ENCODE peak calls at places on chromosomes 3 and 15, in seven cellular contexts. S is HS-5, G is A549, M is iPS-NIHi11, D is Daoy, B is ascending aorta, A is cardiac fibroblast. U is an unnamed sample.
A peak's percentile ranks its signal among the peaks of the same experiment; 100 is the strongest.

GRCh38 chr3:17730318-17730967 is 12.0 kb downstream of the TBC1D5 start:
- DNase-seq in S (no peak), G (no peak), M (peak; percentile 32), D (peak; percentile 90), B (no peak), A (peak; percentile 68), U (no peak)

GRCh38 chr3:184306573-184306972 is 7.5 kb downstream of the PSMD2 start:
- DNase-seq in S (no peak), G (no peak), M (no peak), D (no peak), B (no peak), A (no peak), U (no peak)

GRCh38 chr3:195075199-195075940 is 195.6 kb downstream of the XXYLT1 start:
- DNase-seq in S (no peak), G (no peak), M (no peak), D (no peak), B (no peak), A (no peak), U (no peak)

GRCh38 chr3:179108091-179108490 is 36.5 kb upstream of the ZMAT3 start:
- DNase-seq in S (peak; percentile 65), G (no peak), M (no peak), D (peak; percentile 29), B (no peak), A (peak; percentile 83), U (no peak)

GRCh38 chr3:150926328-150926727 is 21.1 kb upstream of the MINDY4B start:
- DNase-seq in S (no peak), G (no peak), M (no peak), D (no peak), B (no peak), A (no peak), U (no peak)

GRCh38 chr3:177946965-177947364 is 589.3 kb upstream of the KCNMB2 start:
- DNase-seq in S (no peak), G (no peak), M (no peak), D (no peak), B (no peak), A (peak; percentile 65), U (no peak)

GRCh38 chr15:58870451-58870850 is 63.0 kb downstream of the SLTM start:
- DNase-seq in S (peak; percentile 20), G (no peak), M (no peak), D (no peak), B (no peak), A (peak; percentile 75), U (no peak)

GRCh38 chr3:179179979-179180758 is 32.0 kb downstream of the PIK3CA start:
- DNase-seq in S (no peak), G (no peak), M (no peak), D (peak; percentile 14), B (no peak), A (peak; percentile 85), U (no peak)

GRCh38 chr3:48507256-48508061 is 3.5 kb upstream of the SHISA5 start:
- DNase-seq in S (no peak), G (peak; percentile 76), M (peak; percentile 90), D (peak; percentile 88), B (peak; percentile 81), A (peak; percentile 54), U (peak; percentile 18)

GRCh38 chr3:123660900-123661299 is 76.0 kb upstream of the HACD2 start:
- DNase-seq in S (no peak), G (no peak), M (peak; percentile 46), D (peak; percentile 74), B (peak; percentile 98), A (peak; percentile 98), U (peak; percentile 50)

GRCh38 chr3:19652336-19652735 is 281.7 kb downstream of the EFHB start:
- DNase-seq in S (no peak), G (no peak), M (peak; percentile 15), D (no peak), B (no peak), A (no peak), U (no peak)

GRCh38 chr3:65596511-65597224 is 442.1 kb downstream of the MAGI1 start:
- DNase-seq in S (no peak), G (no peak), M (no peak), D (no peak), B (no peak), A (no peak), U (no peak)

GRCh38 chr15:94844533-94845390 is 613.4 kb downstream of the MCTP2 start:
- DNase-seq in S (no peak), G (peak; percentile 21), M (peak; percentile 81), D (peak; percentile 68), B (peak; percentile 77), A (peak; percentile 21), U (peak; percentile 4)

GRCh38 chr3:16148783-16149182 is 25.7 kb upstream of the GALNT15 start:
- DNase-seq in S (no peak), G (peak; percentile 62), M (no peak), D (peak; percentile 73), B (peak; percentile 82), A (peak; percentile 96), U (no peak)

GRCh38 chr3:101970915-101971314 is 121.6 kb downstream of the NFKBIZ start:
- DNase-seq in S (no peak), G (no peak), M (no peak), D (no peak), B (no peak), A (no peak), U (no peak)

GRCh38 chr3:66609660-66610547 is 109.1 kb upstream of the LRIG1 start:
- DNase-seq in S (no peak), G (peak; percentile 29), M (peak; percentile 65), D (peak; percentile 92), B (no peak), A (peak; percentile 72), U (peak; percentile 50)

U was measured in epithelial cell of proximal tubule.